ENCODE peak calls at places on chromosome 22, in five cellular contexts. G is neural progenitor cell, J is hepatocyte, W is GM23248, S is HCT116. D is an unnamed sample. For H3K9me3, the result is how much of the 10 kb centered on the place peaks cover.

GRCh38 chr22:32539631-32540449 is 65.2 kb downstream of the FBXO7 start:
- DNase-seq in W (no peak), S (no peak), G (no peak), J (peak), D (no peak)

GRCh38 chr22:42116848-42117424 is 13.7 kb downstream of the CYP2D6 start:
- DNase-seq in W (no peak), S (no peak), G (peak), J (peak), D (no peak)

GRCh38 chr22:22023581-22024137 is 41.1 kb upstream of the TOP3B start:
- DNase-seq in S (no peak), J (no peak), G (no peak), W (no peak), D (no peak)

GRCh38 chr22:23897320-23897719 is 3.1 kb downstream of the MIF start:
- DNase-seq in J (no peak), G (no peak), W (no peak), S (no peak), D (no peak)

GRCh38 chr22:31229402-31230140 is 17.5 kb downstream of the LIMK2 start:
- DNase-seq in J (no peak), W (peak), G (peak), S (no peak), D (no peak)

GRCh38 chr22:19086417-19086816 is 35.8 kb downstream of the DGCR2 start:
- DNase-seq in W (no peak), J (no peak), G (no peak), S (no peak), D (no peak)

GRCh38 chr22:26648011-26648497 is 9.3 kb upstream of the MIAT start:
- DNase-seq in J (no peak), W (no peak), G (peak), S (no peak), D (no peak)

GRCh38 chr22:28938286-28938833 is 55.0 kb downstream of the ZNRF3 start:
- DNase-seq in J (no peak), S (no peak), G (no peak), W (no peak), D (no peak)

GRCh38 chr22:29359469-29359868 is 28.9 kb downstream of the AP1B1 start:
- DNase-seq in W (peak), G (peak), J (peak), S (peak), D (peak)

GRCh38 chr22:31329029-31329428 is 17.1 kb downstream of the PATZ1 start:
- DNase-seq in W (no peak), J (no peak), S (no peak), G (no peak), D (no peak)

DNA sequence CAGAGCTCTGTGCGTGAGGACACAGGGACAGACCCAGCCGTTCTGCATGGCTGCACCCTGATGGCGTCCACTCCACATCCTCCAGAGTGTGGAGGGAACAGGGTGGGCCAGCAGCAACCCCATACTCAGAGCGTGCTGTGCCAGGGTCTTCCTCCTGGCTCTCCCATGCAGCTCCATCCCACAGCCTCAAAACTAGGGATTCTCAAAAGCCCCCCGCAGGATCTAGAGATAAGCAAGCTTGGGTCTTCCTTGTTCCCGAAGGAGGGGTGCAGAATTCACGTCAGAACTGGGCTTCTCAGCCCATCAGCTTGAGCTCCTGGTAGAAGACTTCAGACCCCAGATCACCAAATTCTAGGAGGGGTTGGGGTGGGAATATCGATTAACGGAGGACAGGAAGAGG is 858.8 kb downstream of the TBC1D22A start:
- DNase-seq in G (no peak), J (no peak), S (no peak), W (no peak), D (no peak)
- H3K9me3 ChIP-seq in G (under half), J (under half), S (under half), W (under half), D (under half)

GRCh38 chr22:20938272-20938671 is 21.1 kb downstream of the CRKL start:
- DNase-seq in J (peak), G (no peak), S (no peak), W (no peak), D (no peak)
- TF ChIP-seq EZH2phosphoT487 in J (no peak), G (no peak), S (no peak), W (no peak), D (no peak)

GRCh38 chr22:47921906-47922305 is 1159.5 kb downstream of the TBC1D22A start:
- DNase-seq in J (no peak), G (no peak), S (no peak), W (no peak), D (no peak)

GRCh38 chr22:47920380-47920959 is 1158.0 kb downstream of the TBC1D22A start:
- DNase-seq in S (no peak), G (no peak), W (no peak), J (no peak), D (no peak)

GRCh38 chr22:47918936-47919505 is 1156.6 kb downstream of the TBC1D22A start:
- DNase-seq in J (no peak), G (peak), S (no peak), W (no peak), D (no peak)

GRCh38 chr22:47919893-47920292 is 1157.4 kb downstream of the TBC1D22A start:
- DNase-seq in G (no peak), W (no peak), J (no peak), S (no peak), D (no peak)

GRCh38 chr22:47923011-47923427 is 1160.6 kb downstream of the TBC1D22A start:
- DNase-seq in J (no peak), S (no peak), G (no peak), W (no peak), D (no peak)
- H3K9me3 ChIP-seq in J (under half), S (under half), G (under half), W (under half), D (under half)

GRCh38 chr22:39364646-39365405 is 15.0 kb downstream of the SYNGR1 start:
- DNase-seq in S (no peak), W (peak), J (no peak), G (no peak), D (no peak)
- TF ChIP-seq EZH2phosphoT487 in S (no peak), W (no peak), J (no peak), G (no peak), D (no peak)

DNA sequence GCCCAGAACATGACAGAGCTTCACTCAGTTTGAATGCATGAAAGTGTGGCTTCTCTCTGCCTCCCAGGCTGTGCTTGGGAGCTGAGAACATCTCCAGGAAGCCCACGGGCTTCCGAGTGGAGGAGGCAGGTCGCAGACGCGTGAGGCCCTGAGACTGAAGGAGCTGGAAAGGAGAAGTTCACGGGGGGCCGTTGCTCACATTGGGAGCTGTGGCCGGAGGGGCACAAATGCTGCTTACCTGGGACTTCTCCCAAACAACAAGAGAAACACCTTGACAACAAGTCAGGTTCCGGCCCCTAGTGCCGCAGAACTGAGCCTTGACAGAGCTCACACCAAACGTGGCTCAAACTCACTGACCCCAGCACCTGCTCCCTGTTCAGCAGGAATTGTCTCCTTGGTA is 207.0 kb downstream of the BRD1 start:
- DNase-seq in G (no peak), J (no peak), W (no peak), S (no peak), D (no peak)
- H3K9me3 ChIP-seq in G (under half), J (under half), W (under half), S (under half), D (under half)

GRCh38 chr22:20459862-20460261 is 22.2 kb upstream of the SCARF2 start:
- DNase-seq in G (no peak), S (no peak), J (no peak), W (no peak), D (no peak)

GRCh38 chr22:20457506-20458240 is 20.0 kb upstream of the SCARF2 start:
- DNase-seq in S (no peak), J (no peak), W (no peak), G (no peak), D (no peak)

GRCh38 chr22:20459152-20459542 is 21.5 kb upstream of the SCARF2 start:
- DNase-seq in J (no peak), S (no peak), G (no peak), W (no peak), D (no peak)

GRCh38 chr22:20456722-20457076 is 19.1 kb upstream of the SCARF2 start:
- DNase-seq in J (no peak), G (no peak), W (no peak), S (no peak), D (no peak)

GRCh38 chr22:20458530-20459151 is 21.0 kb upstream of the SCARF2 start:
- DNase-seq in S (no peak), J (no peak), W (no peak), G (no peak), D (no peak)
- TF ChIP-seq EZH2phosphoT487 in S (no peak), J (no peak), W (no peak), G (no peak), D (no peak)

GRCh38 chr22:37224757-37225420 is 12.6 kb upstream of the SSTR3 start:
- DNase-seq in G (no peak), W (no peak), S (no peak), J (no peak), D (no peak)

GRCh38 chr22:37220543-37220968 is 8.3 kb upstream of the SSTR3 start:
- DNase-seq in G (no peak), W (no peak), S (no peak), J (no peak), D (no peak)

GRCh38 chr22:37221424-37222336 is 9.4 kb upstream of the SSTR3 start:
- DNase-seq in W (no peak), J (no peak), S (no peak), G (no peak), D (no peak)

GRCh38 chr22:37223965-37224551 is 11.8 kb upstream of the SSTR3 start:
- DNase-seq in W (no peak), J (no peak), G (no peak), S (no peak), D (no peak)

DNA sequence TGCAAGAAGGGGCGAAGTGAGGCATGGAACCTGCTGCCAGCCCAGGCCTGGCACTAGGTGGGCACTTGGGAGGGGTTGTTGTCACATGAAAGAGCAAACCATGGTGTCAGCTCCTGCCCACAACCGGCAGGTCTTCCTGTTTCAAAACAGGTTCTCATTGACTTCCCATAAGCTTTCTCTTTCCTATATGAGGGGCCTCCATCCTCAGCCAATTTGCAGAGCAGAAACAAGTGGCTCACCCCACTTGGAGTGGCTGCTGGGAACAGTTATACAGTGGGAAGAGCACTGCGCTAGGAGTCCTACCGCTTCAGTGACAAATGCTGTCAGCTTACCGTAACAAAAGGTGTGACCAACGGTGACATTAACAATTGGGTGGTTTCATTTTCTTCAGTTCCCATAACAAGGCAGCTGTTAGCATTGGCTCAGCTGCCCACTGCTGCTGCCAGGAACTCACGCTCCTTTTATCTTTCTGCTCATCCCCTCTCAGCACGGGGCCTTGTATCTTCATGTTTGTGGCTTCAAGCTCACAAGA is 10.2 kb upstream of the SSTR3 start:
- DNase-seq in W (no peak), J (no peak), S (no peak), G (no peak), D (no peak)
- H3K9me3 ChIP-seq in W (under half), J (under half), S (under half), G (under half), D (under half)

DNA sequence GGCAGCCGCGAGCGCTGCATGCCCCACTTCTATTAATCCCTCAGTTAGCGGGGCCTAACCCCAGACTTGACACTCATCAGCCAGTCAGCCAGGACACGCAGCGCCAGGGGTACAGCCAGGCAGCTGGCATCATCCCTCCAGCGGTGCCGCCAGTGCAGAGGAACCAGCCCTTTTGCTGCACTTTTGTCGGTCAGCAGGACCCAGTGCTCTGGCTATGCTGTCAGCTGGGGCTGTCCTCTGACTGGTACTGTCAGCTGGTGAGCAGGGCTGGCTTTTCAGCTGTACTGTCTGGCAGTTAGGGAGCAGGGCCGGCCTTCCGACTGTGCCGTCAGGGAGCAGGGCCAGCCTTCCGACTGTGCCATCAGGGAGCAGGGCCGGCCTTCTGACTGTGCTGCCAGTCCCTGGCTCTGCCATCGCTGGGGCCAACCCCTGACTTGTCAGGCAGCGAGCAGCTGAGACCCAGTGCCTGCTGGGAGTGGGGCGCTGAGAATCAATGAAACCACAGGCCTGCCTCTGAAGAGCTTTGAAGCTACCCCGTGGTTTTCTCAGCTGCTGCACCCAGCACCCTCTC is 115.4 kb downstream of the KIAA1671 start:
- DNase-seq in S (no peak), J (no peak), G (no peak), W (peak), D (no peak)
- TF ChIP-seq EZH2phosphoT487 in S (no peak), J (no peak), G (no peak), W (no peak), D (no peak)

DNA sequence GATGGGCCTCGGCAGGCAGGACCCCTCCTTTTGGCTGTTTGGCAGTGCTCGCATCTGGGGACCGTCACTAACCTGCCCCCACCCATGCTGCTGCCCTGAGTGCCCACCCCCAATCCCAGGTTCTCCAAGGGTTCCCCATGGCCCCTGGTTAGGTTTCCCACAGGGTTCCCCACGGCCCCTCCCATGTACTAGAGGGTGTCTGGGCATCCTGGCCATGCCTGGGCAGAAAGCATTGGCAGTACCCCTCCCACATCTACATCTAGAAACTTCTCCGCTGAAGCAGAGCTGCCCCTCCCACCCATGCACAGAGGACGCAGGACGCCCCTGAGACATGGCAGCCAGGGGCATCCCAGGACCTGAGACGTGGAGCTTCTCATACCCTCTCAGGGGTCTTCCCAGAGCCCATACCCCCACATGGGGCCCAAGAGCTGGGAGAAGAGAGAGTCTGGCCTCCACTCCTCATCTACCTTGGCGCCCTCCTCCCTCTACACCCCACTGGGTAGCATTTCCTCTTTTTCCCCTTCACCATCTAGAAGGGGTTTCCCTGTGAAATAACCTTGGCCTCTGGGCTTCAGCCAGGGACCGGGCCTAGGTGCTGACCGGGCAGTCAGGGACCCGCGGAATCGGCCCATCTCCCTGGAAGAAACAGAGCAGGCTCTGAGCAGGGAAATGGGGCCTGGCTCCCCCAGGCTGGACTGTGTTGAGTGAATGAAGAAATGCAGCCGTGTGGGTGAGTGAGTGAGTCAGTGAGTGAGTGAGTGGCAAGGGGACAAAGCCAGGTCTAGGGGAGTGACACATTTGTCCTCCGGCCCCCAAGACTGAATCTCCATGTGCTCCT is 987.3 kb downstream of the BRD1 start:
- DNase-seq in J (no peak), G (no peak), W (no peak), S (no peak), D (no peak)
- H3K9me3 ChIP-seq in J (under half), G (under half), W (under half), S (under half), D (under half)

D was measured in PC-3.